ENCODE peak calls at places on chromosomes 2 and 18, in five cellular contexts. R is SK-N-SH, N is IMR-90, E is HepG2, U is K562. F is an unnamed sample.

GRCh38 chr2:237256845-237257244 is 157.1 kb downstream of the COL6A3 start:
- DNase-seq in R (no peak), N (peak), E (no peak), U (no peak), F (no peak)

GRCh38 chr2:234136461-234136860 is 86.0 kb downstream of the SPP2 start:
- DNase-seq in R (no peak), N (no peak), E (no peak), U (no peak), F (no peak)

GRCh38 chr2:237967463-237967871 is 653 bp downstream of the UBE2F start:
- DNase-seq in R (peak), N (no peak), E (no peak), U (peak), F (no peak)

GRCh38 chr2:120820885-120821279 is 85.2 kb downstream of the GLI2 start:
- DNase-seq in R (no peak), N (peak), E (no peak), U (peak), F (no peak)

GRCh38 chr2:207395535-207396251 is 134.1 kb upstream of the CREB1 start:
- DNase-seq in R (no peak), N (peak), E (no peak), U (no peak), F (no peak)

GRCh38 chr2:168951871-168952270 is 50.8 kb downstream of the G6PC2 start:
- DNase-seq in R (no peak), N (no peak), E (no peak), U (no peak), F (no peak)

GRCh38 chr2:53744395-53745065 is 23.1 kb upstream of the CHAC2 start:
- DNase-seq in R (no peak), N (peak), E (no peak), U (no peak), F (no peak)

GRCh38 chr2:128316777-128317185 is 1.9 kb downstream of the HS6ST1 start:
- DNase-seq in R (peak), N (no peak), E (no peak), U (no peak), F (no peak)

GRCh38 chr18:12598181-12598921 is 59.6 kb downstream of the SPIRE1 start:
- DNase-seq in R (no peak), N (peak), E (no peak), U (no peak), F (no peak)

GRCh38 chr2:189113963-189114362 is 65.6 kb downstream of the COL5A2 start:
- DNase-seq in R (no peak), N (peak), E (no peak), U (no peak), F (no peak)

GRCh38 chr2:118251427-118251826 is 163.2 kb downstream of the INSIG2 start:
- DNase-seq in R (no peak), N (no peak), E (no peak), U (no peak), F (no peak)

GRCh38 chr18:8952796-8953760 is 149.4 kb upstream of the NDUFV2 start:
- DNase-seq in R (no peak), N (peak), E (no peak), U (no peak), F (no peak)

GRCh38 chr18:26190506-26190905 is 35.7 kb upstream of the TAF4B start:
- DNase-seq in R (no peak), N (no peak), E (no peak), U (no peak), F (peak)

GRCh38 chr2:240584486-240585031 is 2.0 kb upstream of the CAPN10 start:
- DNase-seq in R (no peak), N (no peak), E (peak), U (no peak), F (peak)

GRCh38 chr18:7482342-7482741 is 84.8 kb upstream of the PTPRM start:
- DNase-seq in R (no peak), N (no peak), E (no peak), U (no peak), F (no peak)

GRCh38 chr18:35703043-35703688 is 121.6 kb downstream of the GALNT1 start:
- DNase-seq in R (no peak), N (peak), E (peak), U (no peak), F (no peak)

GRCh38 chr2:236286866-236287545 is 22.8 kb upstream of the ASB18 start:
- DNase-seq in R (no peak), N (no peak), E (no peak), U (no peak), F (no peak)

GRCh38 chr2:45688479-45689298 is 37.2 kb downstream of the PRKCE start:
- DNase-seq in R (no peak), N (peak), E (no peak), U (no peak), F (no peak)

GRCh38 chr18:45328762-45329161 is 286.5 kb upstream of the SLC14A2 start:
- DNase-seq in R (no peak), N (no peak), E (no peak), U (no peak), F (no peak)

GRCh38 chr2:176182671-176183070 is 5.8 kb upstream of the HOXD1 start:
- DNase-seq in R (no peak), N (no peak), E (no peak), U (no peak), F (no peak)

GRCh38 chr18:30811580-30811979 is 231.0 kb downstream of the DSC3 start:
- DNase-seq in R (no peak), N (no peak), E (no peak), U (no peak), F (no peak)

GRCh38 chr2:79716266-79716665 is 203.4 kb downstream of the CTNNA2 start:
- DNase-seq in R (no peak), N (no peak), E (no peak), U (no peak), F (no peak)

GRCh38 chr2:240510513-240511210 is 47.1 kb downstream of the ANKMY1 start:
- DNase-seq in R (peak), N (no peak), E (no peak), U (no peak), F (no peak)

GRCh38 chr18:7946724-7947377 is 379.7 kb downstream of the PTPRM start:
- DNase-seq in R (peak), N (peak), E (no peak), U (no peak), F (no peak)

GRCh38 chr2:27191107-27191829 is 20.6 kb upstream of the ATRAID start:
- DNase-seq in R (peak), N (peak), E (peak), U (peak), F (no peak)

GRCh38 chr18:42296192-42296591 is 341.2 kb downstream of the PIK3C3 start:
- DNase-seq in R (no peak), N (no peak), E (no peak), U (no peak), F (no peak)

GRCh38 chr2:176913955-176914354 is 298.6 kb upstream of the HNRNPA3 start:
- DNase-seq in R (no peak), N (no peak), E (no peak), U (no peak), F (no peak)

GRCh38 chr2:60550151-60550983 is 3.1 kb downstream of the BCL11A start:
- DNase-seq in R (peak), N (peak), E (peak), U (peak), F (no peak)

GRCh38 chr18:57581301-57581934 is 5.1 kb downstream of the FECH start:
- DNase-seq in R (no peak), N (no peak), E (no peak), U (no peak), F (peak)

GRCh38 chr2:212133337-212133736 is 405.3 kb downstream of the ERBB4 start:
- DNase-seq in R (no peak), N (no peak), E (no peak), U (no peak), F (no peak)

GRCh38 chr2:197205590-197206215 is 104.9 kb downstream of the ANKRD44 start:
- DNase-seq in R (no peak), N (no peak), E (no peak), U (no peak), F (peak)

GRCh38 chr2:201383156-201383555 is 26.0 kb upstream of the FLACC1 start:
- DNase-seq in R (no peak), N (no peak), E (no peak), U (no peak), F (no peak)

GRCh38 chr2:152472524-152472923 is 137.6 kb downstream of the FMNL2 start:
- DNase-seq in R (no peak), N (no peak), E (peak), U (no peak), F (no peak)

GRCh38 chr2:192952254-192952653 is 757.5 kb upstream of the TMEFF2 start:
- DNase-seq in R (no peak), N (no peak), E (no peak), U (no peak), F (no peak)

GRCh38 chr2:233433794-233434193 is 79.5 kb downstream of the DGKD start:
- DNase-seq in R (no peak), N (peak), E (no peak), U (no peak), F (no peak)

GRCh38 chr2:63034575-63034974 is 16.1 kb upstream of the OTX1 start:
- DNase-seq in R (no peak), N (no peak), E (no peak), U (no peak), F (no peak)

GRCh38 chr18:55101458-55101824 is 142.2 kb upstream of the CCDC68 start:
- DNase-seq in R (no peak), N (no peak), E (no peak), U (no peak), F (no peak)

GRCh38 chr2:7609556-7610323 is 692.5 kb downstream of the RNF144A start:
- DNase-seq in R (peak), N (no peak), E (no peak), U (no peak), F (no peak)

GRCh38 chr2:226215902-226216503 is 583.6 kb downstream of the IRS1 start:
- DNase-seq in R (peak), N (peak), E (peak), U (peak), F (no peak)

DNA sequence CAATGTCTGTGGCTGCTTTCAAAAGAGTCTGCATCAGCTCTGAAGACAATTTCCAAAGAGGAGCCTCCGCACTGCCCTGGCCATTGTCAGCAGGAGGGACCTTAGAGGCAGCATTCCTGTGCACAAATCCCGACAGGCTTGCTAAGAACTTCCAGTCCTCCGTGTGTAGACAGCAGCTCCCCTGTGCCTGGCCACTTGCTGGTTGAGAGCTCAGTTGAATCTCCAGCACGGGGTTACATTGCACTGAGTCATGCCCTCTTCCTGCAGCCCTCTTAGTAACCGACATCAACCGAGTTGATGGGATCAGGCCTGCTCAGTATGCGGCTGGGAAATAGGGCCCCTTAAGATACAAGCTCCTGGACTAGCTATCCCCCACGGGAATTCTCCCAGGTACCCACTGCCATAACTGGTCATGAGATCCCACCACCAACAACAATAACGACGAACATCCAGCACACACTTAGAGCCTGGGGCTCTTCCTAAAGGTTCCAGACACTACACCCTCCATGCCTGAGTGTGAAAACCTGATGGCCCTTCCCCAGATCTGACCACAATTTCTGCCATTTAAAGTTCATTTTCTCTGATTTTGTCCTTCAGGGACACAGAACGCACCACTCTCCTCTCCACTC is 12.0 kb downstream of the ATP6V1B1 start:
- DNase-seq in R (peak), N (peak), E (no peak), U (no peak), F (no peak)
- H3K27ac ChIP-seq in R (peak), N (no peak), E (no peak), U (no peak), F (no peak)

DNA sequence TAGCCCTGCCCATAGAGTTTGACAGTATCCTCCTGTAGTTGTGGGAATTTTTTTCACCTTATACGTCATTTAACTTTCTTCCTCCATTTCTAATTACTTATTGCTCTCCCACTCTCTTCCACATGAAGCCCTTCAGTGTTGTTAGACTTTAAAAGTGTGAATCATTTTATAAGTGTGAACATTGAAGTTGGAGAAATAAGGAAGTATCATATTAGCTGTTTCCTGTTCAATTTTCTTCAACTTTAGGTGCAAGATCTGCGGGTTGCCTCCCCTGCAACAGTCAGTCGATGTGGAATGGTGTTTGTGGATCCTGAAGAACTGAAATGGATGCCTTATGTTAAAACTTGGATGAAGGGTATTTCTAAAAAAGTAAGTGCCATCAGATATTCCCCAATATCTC is 138.1 kb downstream of the DNAH6 start:
- DNase-seq in R (no peak), N (no peak), E (no peak), U (no peak), F (no peak)
- TF ChIP-seq MXI1 in R (no peak), N (no peak), E (no peak), U (no peak), F (no peak)

GRCh38 chr2:71155846-71156245 is 25.4 kb downstream of the MPHOSPH10 start:
- DNase-seq in R (no peak), N (no peak), E (no peak), U (no peak), F (no peak)
- H3K27ac ChIP-seq in R (no peak), N (no peak), E (no peak), U (no peak), F (no peak)

GRCh38 chr2:143601828-143602227 is 472.6 kb downstream of the ARHGAP15 start:
- DNase-seq in R (no peak), N (no peak), E (no peak), U (no peak), F (no peak)

GRCh38 chr2:143600136-143600535 is 470.9 kb downstream of the ARHGAP15 start:
- DNase-seq in R (no peak), N (peak), E (no peak), U (no peak), F (no peak)

GRCh38 chr2:143604172-143604571 is 475.0 kb downstream of the ARHGAP15 start:
- DNase-seq in R (no peak), N (no peak), E (no peak), U (no peak), F (no peak)

GRCh38 chr2:143607446-143608110 is 478.4 kb downstream of the ARHGAP15 start:
- DNase-seq in R (peak), N (peak), E (no peak), U (no peak), F (no peak)

DNA sequence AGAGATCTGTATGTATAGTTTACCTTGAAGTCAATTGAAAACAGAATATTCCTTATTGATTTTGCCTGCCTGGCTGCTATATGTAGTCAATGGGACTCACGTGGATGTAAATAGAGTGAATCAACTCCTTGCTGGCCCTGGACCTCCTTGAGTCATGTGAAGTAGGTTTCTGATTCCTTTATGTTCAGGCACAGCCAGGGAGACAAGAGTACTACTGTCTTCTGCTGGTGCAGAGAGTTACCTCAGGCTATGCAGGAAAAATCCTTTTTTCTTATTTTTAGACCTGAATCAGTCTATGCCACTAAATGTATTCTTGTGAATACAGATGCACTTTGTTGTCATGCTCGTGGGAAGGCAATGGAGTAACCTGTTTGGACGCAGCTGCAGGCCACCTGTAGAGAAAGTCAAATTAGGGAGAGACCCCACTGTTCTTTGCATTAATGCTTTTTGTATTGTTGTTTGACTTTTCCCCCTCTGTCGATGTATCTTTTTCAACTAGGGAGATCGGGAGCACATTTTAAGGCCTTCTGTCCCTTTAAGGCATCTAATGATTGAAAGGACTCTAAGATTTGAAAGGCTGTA is 473.9 kb downstream of the ARHGAP15 start:
- DNase-seq in R (no peak), N (no peak), E (no peak), U (no peak), F (no peak)
- TF ChIP-seq MXI1 in R (no peak), N (no peak), E (no peak), U (no peak), F (no peak)

DNA sequence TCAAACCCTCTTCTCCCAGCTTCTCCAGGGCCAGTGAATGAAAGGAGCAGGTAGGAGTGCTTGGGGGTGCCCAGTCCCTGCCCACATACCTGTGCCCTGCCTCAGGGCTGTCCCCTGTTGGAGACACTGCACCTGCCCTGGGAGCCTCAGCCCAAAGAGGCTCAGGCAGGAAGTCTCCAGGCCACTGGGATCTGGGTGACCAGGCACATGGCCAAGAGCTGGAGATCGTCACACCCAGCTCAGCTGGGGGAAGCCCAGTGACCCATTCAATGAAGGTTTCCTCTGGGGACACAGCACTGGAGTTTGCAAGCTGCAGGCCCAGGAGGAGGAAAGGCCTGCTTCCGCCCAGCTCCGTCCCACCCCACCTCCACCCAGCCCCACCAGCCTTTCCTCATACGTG is 156.4 kb downstream of the ZFP36L2 start:
- DNase-seq in R (peak), N (no peak), E (no peak), U (no peak), F (no peak)
- H3K27ac ChIP-seq in R (no peak), N (no peak), E (no peak), U (no peak), F (no peak)

DNA sequence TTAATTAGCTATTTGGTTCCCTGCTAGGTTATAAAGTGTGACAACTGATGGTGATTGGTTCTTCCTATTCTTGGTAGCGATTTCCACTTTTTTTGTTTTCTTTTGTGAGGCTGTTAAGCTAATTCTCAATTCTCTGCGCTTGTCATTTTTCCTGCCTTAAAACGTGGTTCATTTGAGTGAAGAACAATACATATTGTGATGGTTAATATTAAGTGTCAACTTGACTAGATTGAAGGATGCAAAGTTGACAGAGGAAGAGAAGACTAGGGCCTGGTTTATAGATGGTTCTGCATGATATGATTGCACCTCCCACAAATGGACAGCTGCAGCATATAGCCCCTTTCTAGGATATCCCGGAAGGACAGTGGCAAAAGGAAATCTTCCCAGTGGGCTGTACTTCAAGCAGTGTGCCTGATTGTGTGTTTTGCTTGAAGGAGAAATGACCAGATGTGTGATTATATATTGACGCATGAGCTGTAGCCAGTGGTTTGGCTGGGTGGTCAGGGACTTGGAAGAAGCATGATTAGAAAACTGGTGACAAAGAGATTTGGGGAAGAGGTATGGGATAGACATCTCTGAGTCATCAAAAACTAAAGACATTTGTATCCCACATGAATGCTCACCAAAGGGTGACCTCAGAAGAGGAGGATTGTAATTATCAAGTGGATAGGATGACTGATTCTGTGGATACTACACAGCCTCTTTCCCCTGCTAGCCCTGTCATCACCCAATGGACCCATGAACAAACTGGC is 39.4 kb upstream of the ZNF804A start:
- DNase-seq in R (no peak), N (no peak), E (no peak), U (no peak), F (no peak)
- TF ChIP-seq MXI1 in R (no peak), N (no peak), E (no peak), U (no peak), F (no peak)

GRCh38 chr18:63189817-63190216 is 129.8 kb downstream of the BCL2 start:
- DNase-seq in R (no peak), N (no peak), E (no peak), U (no peak), F (no peak)
- H3K27ac ChIP-seq in R (no peak), N (no peak), E (no peak), U (no peak), F (no peak)

DNA sequence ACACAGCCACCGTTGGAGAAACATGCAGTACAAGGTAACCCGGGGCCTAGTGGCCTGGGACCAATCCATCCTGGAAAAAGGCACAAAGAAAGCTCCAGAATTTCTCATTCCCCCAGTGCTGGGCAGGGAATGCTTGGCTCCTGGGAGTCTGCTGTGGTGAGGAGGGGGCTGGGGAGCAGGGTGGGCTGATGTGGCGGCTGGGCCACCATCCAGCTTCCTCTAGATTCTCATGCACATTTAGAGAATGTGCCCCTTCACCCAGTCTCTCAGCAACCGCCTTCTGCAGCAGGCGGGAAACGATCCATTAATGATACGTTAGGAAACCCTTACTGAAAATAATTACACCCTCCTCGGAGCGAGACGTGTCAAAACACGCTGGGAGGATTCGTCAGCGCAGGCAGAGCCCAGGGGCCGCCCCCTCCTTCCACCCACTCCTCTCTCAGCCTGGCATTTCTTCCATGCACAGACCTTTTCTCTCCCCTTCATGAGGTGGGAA is 55.9 kb upstream of the SMAD7 start:
- DNase-seq in R (no peak), N (no peak), E (no peak), U (no peak), F (no peak)
- TF ChIP-seq MXI1 in R (no peak), N (no peak), E (no peak), U (no peak), F (no peak)

GRCh38 chr2:100971221-100971620 is 30.9 kb upstream of the RPL31 start:
- DNase-seq in R (no peak), N (no peak), E (no peak), U (no peak), F (no peak)
- H3K27ac ChIP-seq in R (no peak), N (no peak), E (no peak), U (no peak), F (no peak)

F was measured in GM12878.